ENCODE peak calls at places on chromosomes 11 and 22, in eight cellular contexts. M is heart right ventricle; T is H1; H is HCT116; O is cardiac muscle cell; A is CD4-positive, alpha-beta memory T cell; G is prostate gland; Q is gastrocnemius medialis. V is an unnamed sample.

GRCh38 chr11:61820174-61820573 is 3.4 kb upstream of the FADS1 start:
- DNase-seq in M (no peak), T (no peak), H (no peak), O (no peak), A (no peak), G (no peak), Q (no peak), V (no peak)

GRCh38 chr11:126782810-126783209 is 217.8 kb downstream of the KIRREL3 start:
- DNase-seq in M (no peak), T (no peak), H (no peak), O (no peak), A (no peak), G (no peak), Q (no peak), V (no peak)

GRCh38 chr22:44256860-44257560 is 55.7 kb downstream of the SHISAL1 start:
- DNase-seq in M (no peak), T (peak; percentile 40), H (no peak), O (no peak), A (no peak), G (no peak), Q (no peak), V (no peak)

GRCh38 chr11:48017105-48017874 is 36.9 kb downstream of the PTPRJ start:
- DNase-seq in M (no peak), T (no peak), H (no peak), O (no peak), A (peak; percentile 73), G (no peak), Q (no peak), V (no peak)

GRCh38 chr11:44622721-44623258 is 57.3 kb downstream of the CD82 start:
- DNase-seq in M (peak; percentile 3), T (peak; percentile 34), H (no peak), O (no peak), A (no peak), G (no peak), Q (no peak), V (no peak)

GRCh38 chr22:17234144-17234623 is 14.9 kb upstream of the ADA2 start:
- DNase-seq in M (no peak), T (peak; percentile 88), H (peak; percentile 34), O (peak; percentile 49), A (no peak), G (no peak), Q (no peak), V (no peak)

GRCh38 chr11:76789443-76789719 is 6.2 kb downstream of the TSKU start:
- DNase-seq in M (no peak), T (no peak), H (no peak), O (no peak), A (no peak), G (no peak), Q (peak; percentile 0), V (no peak)

GRCh38 chr11:94128746-94129504 is at the start of gene PANX1:
- DNase-seq in M (peak; percentile 75), T (peak; percentile 85), H (peak; percentile 54), O (peak; percentile 87), A (peak; percentile 80), G (peak; percentile 66), Q (peak; percentile 35), V (peak; percentile 86)

GRCh38 chr22:47172771-47173534 is 410.5 kb downstream of the TBC1D22A start:
- DNase-seq in M (no peak), T (peak; percentile 34), H (no peak), O (no peak), A (no peak), G (no peak), Q (no peak), V (no peak)

GRCh38 chr11:112103446-112103845 is 16.8 kb downstream of the SDHD start:
- DNase-seq in M (no peak), T (no peak), H (no peak), O (no peak), A (no peak), G (no peak), Q (no peak), V (no peak)

GRCh38 chr11:64865286-64866172 is 12.9 kb downstream of the EHD1 start:
- DNase-seq in M (no peak), T (no peak), H (no peak), O (peak; percentile 30), A (no peak), G (no peak), Q (no peak), V (no peak)

GRCh38 chr11:41003339-41003992 is 456.0 kb downstream of the LRRC4C start:
- DNase-seq in M (no peak), T (no peak), H (no peak), O (no peak), A (no peak), G (no peak), Q (no peak), V (no peak)

GRCh38 chr11:68911731-68912130 is 8.0 kb downstream of the IGHMBP2 start:
- DNase-seq in M (no peak), T (no peak), H (no peak), O (no peak), A (no peak), G (no peak), Q (no peak), V (no peak)

GRCh38 chr11:47766363-47767227 is 546 bp downstream of the FNBP4 start:
- DNase-seq in M (peak; percentile 69), T (no peak), H (no peak), O (peak; percentile 68), A (peak; percentile 85), G (peak; percentile 67), Q (peak; percentile 64), V (peak; percentile 86)

GRCh38 chr11:6926208-6927029 is at the start of gene ZNF215:
- DNase-seq in M (peak; percentile 72), T (peak; percentile 88), H (peak; percentile 93), O (peak; percentile 92), A (no peak), G (peak; percentile 33), Q (peak; percentile 19), V (peak; percentile 87)

GRCh38 chr11:69750875-69751597 is 24.1 kb downstream of the FGF4 start:
- DNase-seq in M (no peak), T (no peak), H (no peak), O (no peak), A (no peak), G (no peak), Q (no peak), V (no peak)

GRCh38 chr22:21582801-21583740 is 15.6 kb downstream of the UBE2L3 start:
- DNase-seq in M (no peak), T (no peak), H (no peak), O (no peak), A (no peak), G (peak; percentile 69), Q (no peak), V (no peak)
- H3K27ac ChIP-seq in M (no peak overlapping the region), T (no peak overlapping the region), H (no peak overlapping the region), O (peak overlapping the region; percentile 43), A (no peak overlapping the region), G (peak overlapping the region; percentile 34), Q (no peak overlapping the region), V (no peak overlapping the region)

DNA sequence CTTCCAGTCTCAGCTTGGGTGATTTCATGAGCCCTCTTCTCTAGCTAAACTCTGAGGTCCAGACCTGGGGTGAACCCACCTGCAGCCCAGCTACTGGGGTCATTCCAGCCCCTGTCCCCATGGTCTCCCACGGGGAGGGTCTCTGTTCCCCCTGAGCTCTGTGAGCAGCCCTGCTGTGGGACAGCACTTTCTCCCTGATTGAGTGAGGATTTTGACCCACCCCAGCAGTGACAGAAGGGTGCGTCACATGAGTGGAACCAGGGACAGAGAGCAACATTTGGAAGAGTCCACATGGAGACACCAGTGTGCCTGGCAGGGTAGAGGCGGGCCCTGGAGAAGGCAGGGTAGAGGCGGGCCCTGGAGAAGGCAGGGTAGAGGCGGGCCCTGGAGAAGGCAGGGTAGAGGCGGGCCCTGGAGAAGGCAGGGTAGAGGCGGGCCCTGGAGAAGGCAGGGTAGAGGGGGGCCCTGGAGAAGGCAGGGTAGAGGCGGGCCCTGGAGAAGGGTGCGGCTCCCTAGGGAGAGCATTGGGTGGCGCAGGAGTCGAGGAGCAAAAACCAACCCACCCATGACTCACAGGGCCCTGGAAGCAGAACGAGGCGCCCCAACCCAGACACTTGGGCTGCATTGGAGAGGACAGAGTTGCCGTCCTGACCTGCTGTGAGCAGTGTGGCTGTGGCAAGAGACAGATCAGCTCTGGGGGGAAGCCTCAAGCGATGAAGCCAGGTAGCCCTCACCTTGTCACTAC is 227.7 kb upstream of the B3GAT1 start:
- DNase-seq in M (no peak), T (no peak), H (peak; percentile 71), O (no peak), A (no peak), G (no peak), Q (no peak), V (no peak)
- H3K9me3 ChIP-seq in M (no peaks in the 10 kb centered on the region), T (no peaks in the 10 kb centered on the region), H (no peaks in the 10 kb centered on the region), O (no peaks in the 10 kb centered on the region), A (no peaks in the 10 kb centered on the region), G (no peaks in the 10 kb centered on the region), Q (no peaks in the 10 kb centered on the region), V (no peaks in the 10 kb centered on the region)

GRCh38 chr22:27873476-27873875 is 45.6 kb downstream of the PITPNB start:
- DNase-seq in M (peak; percentile 65), T (no peak), H (no peak), O (peak; percentile 40), A (no peak), G (no peak), Q (no peak), V (no peak)
- H3K27ac ChIP-seq in M (peak overlapping the region; percentile 81), T (no peak overlapping the region), H (no peak overlapping the region), O (peak overlapping the region; percentile 52), A (no peak overlapping the region), G (peak overlapping the region; percentile 35), Q (peak overlapping the region; percentile 0), V (peak overlapping the region; percentile 82)

DNA sequence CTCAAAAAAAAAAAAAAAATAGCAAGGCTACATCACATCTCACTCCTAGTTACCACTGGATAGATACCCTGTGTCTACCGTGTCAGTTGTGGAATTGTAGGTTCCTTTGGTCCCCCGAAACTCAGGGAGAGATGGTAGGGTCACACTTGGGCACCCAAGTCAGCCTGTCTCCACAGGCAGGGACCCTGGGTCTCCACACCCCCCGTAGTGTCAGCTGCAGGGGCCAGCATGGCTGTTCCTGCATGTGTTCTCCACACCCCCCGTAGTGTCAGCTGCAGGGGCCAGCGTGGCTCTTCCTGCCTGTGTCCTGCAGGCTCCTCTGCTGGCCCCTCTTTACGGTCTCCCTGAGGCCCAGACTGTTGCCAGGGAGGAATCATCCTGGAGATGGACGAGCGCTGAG is 282.1 kb downstream of the BRD1 start:
- DNase-seq in M (no peak), T (no peak), H (no peak), O (no peak), A (no peak), G (no peak), Q (no peak), V (no peak)
- H3K9me3 ChIP-seq in M (peaks cover 2% of the 10 kb centered on the region), T (peaks cover 6% of the 10 kb centered on the region), H (no peaks in the 10 kb centered on the region), O (no peaks in the 10 kb centered on the region), A (no peaks in the 10 kb centered on the region), G (no peaks in the 10 kb centered on the region), Q (no peaks in the 10 kb centered on the region), V (peaks cover 2% of the 10 kb centered on the region)

GRCh38 chr22:36332623-36333331 is 55.0 kb downstream of the MYH9 start:
- DNase-seq in M (no peak), T (no peak), H (no peak), O (peak; percentile 65), A (peak; percentile 58), G (peak; percentile 92), Q (no peak), V (no peak)
- H3K27ac ChIP-seq in M (peak overlapping the region; percentile 95), T (peak overlapping the region; percentile 98), H (peak overlapping the region; percentile 87), O (peak overlapping the region; percentile 100), A (peak overlapping the region; percentile 84), G (peak overlapping the region; percentile 94), Q (peak overlapping the region; percentile 84), V (peak overlapping the region; percentile 99)